ENCODE peak calls at places on chromosomes 6 and 20, in eight cellular contexts. One of them, this sample, is unnamed.

GRCh38 chr6:36703081-36703606 is 5.5 kb downstream of the RAB44 start:
- DNase-seq in NCI-H2081: no peak
- DNase-seq in lower leg skin: peak
- DNase-seq in T-cell: no peak
- DNase-seq in RWPE2: no peak
- DNase-seq in activated CD4-positive, CD25-positive, alpha-beta regulatory T cell: no peak
- DNase-seq in IMR-90: no peak
- DNase-seq in C1 segment of cervical spinal cord: no peak
- DNase-seq in this sample: no peak

GRCh38 chr20:48648482-48649051 is 179.2 kb downstream of the PREX1 start:
- DNase-seq in NCI-H2081: no peak
- DNase-seq in lower leg skin: no peak
- DNase-seq in T-cell: no peak
- DNase-seq in RWPE2: no peak
- DNase-seq in activated CD4-positive, CD25-positive, alpha-beta regulatory T cell: no peak
- DNase-seq in IMR-90: no peak
- DNase-seq in C1 segment of cervical spinal cord: no peak
- DNase-seq in this sample: no peak

GRCh38 chr20:51512645-51513044 is 29.9 kb downstream of the NFATC2 start:
- DNase-seq in NCI-H2081: no peak
- DNase-seq in lower leg skin: no peak
- DNase-seq in T-cell: no peak
- DNase-seq in RWPE2: no peak
- DNase-seq in activated CD4-positive, CD25-positive, alpha-beta regulatory T cell: no peak
- DNase-seq in IMR-90: no peak
- DNase-seq in C1 segment of cervical spinal cord: no peak
- DNase-seq in this sample: no peak

GRCh38 chr6:35804996-35805736 is at the start of gene LHFPL5:
- DNase-seq in NCI-H2081: peak
- DNase-seq in lower leg skin: no peak
- DNase-seq in T-cell: peak
- DNase-seq in RWPE2: no peak
- DNase-seq in activated CD4-positive, CD25-positive, alpha-beta regulatory T cell: no peak
- DNase-seq in IMR-90: no peak
- DNase-seq in C1 segment of cervical spinal cord: peak
- DNase-seq in this sample: peak

GRCh38 chr20:10708342-10709185 is 34.8 kb upstream of the JAG1 start:
- DNase-seq in NCI-H2081: no peak
- DNase-seq in lower leg skin: no peak
- DNase-seq in T-cell: no peak
- DNase-seq in RWPE2: no peak
- DNase-seq in activated CD4-positive, CD25-positive, alpha-beta regulatory T cell: no peak
- DNase-seq in IMR-90: peak
- DNase-seq in C1 segment of cervical spinal cord: no peak
- DNase-seq in this sample: no peak

GRCh38 chr20:51446656-51447055 is 95.9 kb downstream of the NFATC2 start:
- DNase-seq in NCI-H2081: no peak
- DNase-seq in lower leg skin: no peak
- DNase-seq in T-cell: no peak
- DNase-seq in RWPE2: peak
- DNase-seq in activated CD4-positive, CD25-positive, alpha-beta regulatory T cell: no peak
- DNase-seq in IMR-90: peak
- DNase-seq in C1 segment of cervical spinal cord: no peak
- DNase-seq in this sample: no peak

GRCh38 chr6:166618251-166618650 is 8.8 kb downstream of the RPS6KA2 start:
- DNase-seq in NCI-H2081: no peak
- DNase-seq in lower leg skin: peak
- DNase-seq in T-cell: no peak
- DNase-seq in RWPE2: no peak
- DNase-seq in activated CD4-positive, CD25-positive, alpha-beta regulatory T cell: no peak
- DNase-seq in IMR-90: no peak
- DNase-seq in C1 segment of cervical spinal cord: no peak
- DNase-seq in this sample: no peak

GRCh38 chr6:139939189-139939979 is 564.9 kb upstream of the CITED2 start:
- DNase-seq in NCI-H2081: no peak
- DNase-seq in lower leg skin: no peak
- DNase-seq in T-cell: no peak
- DNase-seq in RWPE2: no peak
- DNase-seq in activated CD4-positive, CD25-positive, alpha-beta regulatory T cell: no peak
- DNase-seq in IMR-90: no peak
- DNase-seq in C1 segment of cervical spinal cord: no peak
- DNase-seq in this sample: no peak

GRCh38 chr6:32073066-32073465 is 34.9 kb downstream of the CYP21A2 start:
- DNase-seq in NCI-H2081: no peak
- DNase-seq in lower leg skin: no peak
- DNase-seq in T-cell: no peak
- DNase-seq in RWPE2: no peak
- DNase-seq in activated CD4-positive, CD25-positive, alpha-beta regulatory T cell: no peak
- DNase-seq in IMR-90: no peak
- DNase-seq in C1 segment of cervical spinal cord: no peak
- DNase-seq in this sample: no peak

GRCh38 chr6:35084511-35085203 is 56.5 kb downstream of the TCP11 start:
- DNase-seq in NCI-H2081: no peak
- DNase-seq in lower leg skin: peak
- DNase-seq in T-cell: no peak
- DNase-seq in RWPE2: peak
- DNase-seq in activated CD4-positive, CD25-positive, alpha-beta regulatory T cell: no peak
- DNase-seq in IMR-90: no peak
- DNase-seq in C1 segment of cervical spinal cord: no peak
- DNase-seq in this sample: no peak

GRCh38 chr6:7431594-7432390 is 42.2 kb downstream of the RIOK1 start:
- DNase-seq in NCI-H2081: no peak
- DNase-seq in lower leg skin: no peak
- DNase-seq in T-cell: no peak
- DNase-seq in RWPE2: no peak
- DNase-seq in activated CD4-positive, CD25-positive, alpha-beta regulatory T cell: no peak
- DNase-seq in IMR-90: peak
- DNase-seq in C1 segment of cervical spinal cord: no peak
- DNase-seq in this sample: no peak